ENCODE peak calls at places on chromosomes 4 and X, in six cellular contexts. F is stomach, Y is GM23338, H is left ventricle myocardium inferior, V is uterus, U is heart left ventricle. B is an unnamed sample.

GRCh38 chrX:130109429-130110378 is 593 bp downstream of the ELF4 start:
- DNase-seq in Y (peak; percentile 41), F (no peak), U (no peak), H (no peak), V (no peak), B (no peak)

GRCh38 chrX:14941301-14941700 is 68.1 kb downstream of the MOSPD2 start:
- DNase-seq in V (no peak), F (no peak), Y (no peak), H (no peak), U (no peak), B (no peak)

GRCh38 chr4:78650106-78651021 is 98.8 kb downstream of the ANXA3 start:
- DNase-seq in F (no peak), V (no peak), Y (no peak), U (no peak), H (no peak), B (no peak)

GRCh38 chr4:76977113-76977512 is 27.6 kb downstream of the SEPTIN11 start:
- DNase-seq in H (no peak), U (no peak), Y (no peak), V (no peak), F (no peak), B (no peak)

GRCh38 chr4:17059192-17059634 is 160.8 kb upstream of the LDB2 start:
- DNase-seq in V (peak; percentile 63), U (peak; percentile 34), H (peak; percentile 50), Y (no peak), F (no peak), B (no peak)

GRCh38 chrX:150007356-150007755 is 69.1 kb upstream of the EOLA2 start:
- DNase-seq in V (no peak), F (no peak), Y (no peak), U (no peak), H (no peak), B (no peak)

GRCh38 chr4:42152507-42153504 is at the start of gene BEND4:
- DNase-seq in H (no peak), F (no peak), U (no peak), V (no peak), Y (peak; percentile 91), B (no peak)

GRCh38 chr4:114136067-114136466 is 156.6 kb upstream of the ARSJ start:
- DNase-seq in Y (no peak), V (no peak), U (no peak), H (no peak), F (no peak), B (no peak)

GRCh38 chr4:113355550-113356371 is 306.3 kb downstream of the ANK2 start:
- DNase-seq in V (peak; percentile 16), Y (no peak), U (peak; percentile 26), F (no peak), H (peak; percentile 22), B (no peak)

GRCh38 chrX:135688137-135688536 is 25.3 kb upstream of the CT45A1 start:
- DNase-seq in V (no peak), F (no peak), Y (peak; percentile 60), H (no peak), U (no peak), B (no peak)

DNA sequence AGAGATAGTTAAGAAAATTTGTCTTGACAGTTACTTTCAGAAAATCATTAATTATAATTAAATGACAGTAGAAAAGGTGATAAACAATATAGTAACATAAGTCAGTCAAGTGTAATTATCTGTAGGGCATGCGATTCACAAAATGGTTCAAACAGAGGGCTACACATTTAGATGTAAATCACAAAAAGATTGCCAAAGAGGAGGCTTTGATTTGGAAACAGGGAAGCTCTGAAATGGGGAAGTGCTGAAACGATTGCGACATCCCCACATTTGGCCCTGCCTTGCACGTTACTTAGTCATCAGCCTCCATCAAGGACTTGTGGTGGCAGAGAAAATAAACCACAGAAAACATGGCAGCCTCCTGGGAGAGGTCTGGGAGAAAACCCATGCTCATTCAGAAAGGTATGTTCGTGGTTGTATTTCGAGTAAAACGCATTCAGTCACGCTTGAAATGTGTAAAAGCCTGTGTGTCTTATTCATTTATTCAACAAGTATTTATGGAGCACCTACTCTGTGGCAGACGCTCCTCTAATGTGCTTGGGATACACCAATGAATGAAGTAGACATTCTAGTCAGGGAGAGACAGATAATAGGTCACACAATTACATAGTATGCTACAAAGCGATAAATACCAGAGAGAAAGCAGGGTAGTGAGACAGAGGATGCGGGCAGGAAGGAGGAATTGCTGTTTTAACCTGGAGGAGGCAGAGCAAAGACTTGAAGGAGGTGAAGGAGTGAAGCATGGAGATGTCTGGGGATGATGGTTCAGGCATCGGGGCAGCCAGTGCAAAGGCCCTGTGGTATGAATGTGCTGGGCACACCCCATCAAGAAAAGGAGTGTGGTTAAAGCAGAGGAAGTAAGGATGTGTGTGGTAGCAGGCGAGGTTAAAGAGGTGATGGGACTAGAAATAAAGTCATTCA is 7.8 kb downstream of the RBM47 start:
- DNase-seq in H (peak; percentile 64), U (peak; percentile 61), F (peak; percentile 82), Y (peak; percentile 72), V (peak; percentile 30), B (no peak)
- H3K27ac ChIP-seq in H (no peak overlapping the region), U (no peak overlapping the region), F (peak overlapping the region; percentile 89), Y (peak overlapping the region; percentile 36), V (no peak overlapping the region), B (no peak overlapping the region)

GRCh38 chrX:46326161-46326560 is 219.1 kb downstream of the ZNF674 start:
- DNase-seq in Y (peak; percentile 31), F (no peak), H (no peak), V (no peak), U (no peak), B (no peak)
- H3K4me1 ChIP-seq in Y (peaks cover 23% of the 10 kb centered on the region), F (peaks cover 5% of the 10 kb centered on the region), H (no peaks in the 10 kb centered on the region), V (no peaks in the 10 kb centered on the region), U (no peaks in the 10 kb centered on the region), B (peaks cover 4% of the 10 kb centered on the region)

GRCh38 chr4:14091966-14092365 is 464.4 kb upstream of the BOD1L1 start:
- DNase-seq in V (no peak), H (no peak), F (no peak), U (no peak), Y (no peak), B (no peak)

GRCh38 chr4:14092741-14093140 is 465.2 kb upstream of the BOD1L1 start:
- DNase-seq in U (no peak), V (no peak), Y (no peak), H (no peak), F (no peak), B (no peak)

GRCh38 chr4:14084598-14084997 is 457.1 kb upstream of the BOD1L1 start:
- DNase-seq in H (no peak), V (no peak), Y (peak; percentile 89), U (no peak), F (no peak), B (no peak)

DNA sequence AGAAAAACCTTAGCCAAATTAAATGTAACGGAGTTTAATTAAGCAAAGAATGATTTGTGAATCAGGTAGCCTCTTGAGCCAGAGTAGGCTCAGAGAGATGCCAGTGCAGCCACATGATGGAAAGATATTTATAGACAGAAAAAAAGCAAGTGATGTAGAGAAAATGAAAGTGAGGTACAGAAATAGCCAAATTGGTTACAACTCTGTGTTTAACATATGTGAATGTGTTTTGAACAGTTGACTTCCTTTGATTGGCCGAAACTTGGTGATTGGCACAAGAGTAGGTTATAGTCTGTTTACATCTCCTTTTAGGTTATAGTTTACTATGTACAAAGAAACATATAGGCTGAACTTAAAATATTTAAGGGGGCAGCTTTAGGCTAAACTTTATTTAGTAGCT is 459.9 kb upstream of the BOD1L1 start:
- DNase-seq in V (no peak), Y (no peak), U (no peak), H (no peak), F (no peak), B (no peak)
- TF ChIP-seq CTCF in V (no peak), Y (no peak), U (no peak), H (no peak), F (no peak), B (no peak)

GRCh38 chrX:3584415-3584996 is 128.9 kb downstream of the PRKX start:
- DNase-seq in V (no peak), Y (peak; percentile 1), U (no peak), H (no peak), F (no peak), B (no peak)
- H3K27ac ChIP-seq in V (no peak overlapping the region), Y (no peak overlapping the region), U (no peak overlapping the region), H (no peak overlapping the region), F (no peak overlapping the region), B (no peak overlapping the region)